ENCODE peak calls at places on chromosomes 16 and 17, in nine cellular contexts. R, J, G, P, H, Y, O, Z and V are unnamed samples.

GRCh38 chr16:23948949-23949392 is 113.2 kb downstream of the PRKCB start:
- DNase-seq in R (no peak), J (no peak), G (no peak), P (no peak), H (no peak), Y (no peak), O (no peak), Z (no peak), V (peak; percentile 77)

GRCh38 chr17:68771867-68772515 is 170.8 kb upstream of the FAM20A start:
- DNase-seq in R (no peak), J (no peak), G (no peak), P (no peak), H (no peak), Y (no peak), O (no peak), Z (no peak), V (no peak)

GRCh38 chr17:83194189-83194565 is 114.8 kb downstream of the METRNL start:
- DNase-seq in R (no peak), J (no peak), G (peak; percentile 33), P (no peak), H (peak; percentile 47), Y (no peak), O (no peak), Z (no peak), V (peak; percentile 30)

GRCh38 chr17:80437532-80437931 is 22.6 kb downstream of the ENDOV start:
- DNase-seq in R (no peak), J (peak; percentile 83), G (no peak), P (no peak), H (no peak), Y (no peak), O (no peak), Z (no peak), V (no peak)

GRCh38 chr17:7237761-7238417 is 1.4 kb downstream of the PHF23 start:
- DNase-seq in R (no peak), J (peak; percentile 86), G (peak; percentile 93), P (peak; percentile 84), H (peak; percentile 89), Y (peak; percentile 85), O (peak; percentile 79), Z (peak; percentile 63), V (peak; percentile 91)

GRCh38 chr17:35914354-35914753 is 16.2 kb downstream of the RDM1 start:
- DNase-seq in R (no peak), J (no peak), G (no peak), P (no peak), H (no peak), Y (no peak), O (no peak), Z (no peak), V (no peak)

GRCh38 chr17:78993241-78993956 is 13.7 kb upstream of the LGALS3BP start:
- DNase-seq in R (no peak), J (peak; percentile 41), G (peak; percentile 30), P (no peak), H (no peak), Y (peak; percentile 64), O (no peak), Z (peak; percentile 79), V (peak; percentile 73)

GRCh38 chr16:28623172-28623711 is 13.4 kb upstream of the SULT1A1 start:
- DNase-seq in R (no peak), J (peak; percentile 58), G (peak; percentile 94), P (peak; percentile 37), H (peak; percentile 74), Y (no peak), O (no peak), Z (no peak), V (peak; percentile 85)

GRCh38 chr17:76022973-76023899 is 3.9 kb downstream of the EVPL start:
- DNase-seq in R (no peak), J (no peak), G (peak; percentile 61), P (no peak), H (peak; percentile 42), Y (no peak), O (no peak), Z (no peak), V (no peak)

GRCh38 chr17:36008998-36009665 is 7.8 kb upstream of the CCL15 start:
- DNase-seq in R (no peak), J (no peak), G (no peak), P (no peak), H (no peak), Y (no peak), O (no peak), Z (peak; percentile 17), V (no peak)

GRCh38 chr17:62091804-62092203 is 26.7 kb upstream of the MED13 start:
- DNase-seq in R (no peak), J (no peak), G (no peak), P (no peak), H (no peak), Y (no peak), O (no peak), Z (no peak), V (no peak)

GRCh38 chr16:86819523-86819887 is 241.2 kb downstream of the FOXL1 start:
- DNase-seq in R (no peak), J (no peak), G (no peak), P (no peak), H (no peak), Y (no peak), O (no peak), Z (no peak), V (no peak)

GRCh38 chr16:11429823-11430222 is 84.6 kb downstream of the RMI2 start:
- DNase-seq in R (no peak), J (no peak), G (no peak), P (no peak), H (no peak), Y (no peak), O (no peak), Z (no peak), V (no peak)

DNA sequence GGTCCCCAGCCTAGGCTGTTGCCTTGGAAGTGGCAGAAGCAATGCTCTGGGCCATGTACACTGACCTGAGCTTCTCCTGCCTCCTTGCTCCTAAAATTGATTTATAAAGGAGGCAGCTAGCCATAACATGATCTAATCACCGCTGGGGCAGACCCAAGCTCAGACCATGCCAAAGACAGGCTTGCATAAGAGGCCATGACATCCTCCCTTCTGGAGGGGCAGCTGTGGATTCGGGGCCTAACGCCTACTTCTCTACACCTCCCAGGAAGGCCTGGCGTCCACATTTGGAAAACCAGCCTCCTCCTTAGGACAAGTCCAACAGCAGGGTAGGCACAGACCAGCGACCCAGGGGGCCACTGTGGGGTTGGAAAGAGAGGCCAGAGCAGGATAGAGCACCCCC is 12.4 kb downstream of the HSD11B2 start:
- DNase-seq in R (no peak), J (peak; percentile 85), G (peak; percentile 58), P (peak; percentile 64), H (peak; percentile 86), Y (peak; percentile 78), O (no peak), Z (no peak), V (peak; percentile 49)
- TF ChIP-seq CTCF in R (no peak), J (no peak), G (no peak), P (no peak), H (no peak), Y (no peak), O (no peak), Z (no peak), V (no peak)

DNA sequence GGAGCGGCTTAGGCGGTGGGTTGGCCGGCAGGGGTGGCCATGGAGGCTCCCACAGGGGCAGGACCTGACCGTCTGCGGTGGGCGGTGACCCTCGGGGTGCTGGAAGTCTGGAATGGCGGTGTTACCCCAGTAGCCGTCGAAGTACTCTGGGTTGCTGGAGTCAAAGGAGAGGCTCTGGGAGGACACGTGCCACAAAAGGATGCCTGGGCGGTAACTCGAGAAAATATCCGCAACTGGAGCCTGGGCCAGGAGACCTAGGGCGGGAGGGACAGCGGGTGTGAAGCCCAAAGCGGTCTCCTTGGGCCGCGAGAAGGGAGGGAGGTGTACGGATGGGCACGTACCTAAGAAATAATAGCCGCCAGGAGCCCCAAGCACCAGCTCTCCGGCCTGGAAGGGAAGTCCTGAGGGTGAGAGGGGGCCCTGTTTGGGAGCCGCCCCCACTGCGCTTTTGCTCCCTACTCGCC is 4.6 kb downstream of the ITGA2B start:
- DNase-seq in R (no peak), J (no peak), G (peak; percentile 75), P (no peak), H (no peak), Y (no peak), O (no peak), Z (no peak), V (no peak)
- H3K4me3 ChIP-seq in R (peak overlapping the region; percentile 47), J (no peak overlapping the region), G (peak overlapping the region; percentile 50), P (peak overlapping the region; percentile 72), H (peak overlapping the region; percentile 70), Y (peak overlapping the region; percentile 53), O (peak overlapping the region; percentile 38), Z (peak overlapping the region; percentile 62), V (peak overlapping the region; percentile 59)

GRCh38 chr16:65662236-65662635 is 540.4 kb upstream of the CDH11 start:
- DNase-seq in R (no peak), J (no peak), G (no peak), P (no peak), H (no peak), Y (no peak), O (no peak), Z (peak; percentile 53), V (no peak)

GRCh38 chr16:65663774-65664173 is 541.9 kb upstream of the CDH11 start:
- DNase-seq in R (no peak), J (no peak), G (no peak), P (no peak), H (no peak), Y (no peak), O (no peak), Z (no peak), V (no peak)

GRCh38 chr16:65666132-65666869 is 544.4 kb upstream of the CDH11 start:
- DNase-seq in R (no peak), J (no peak), G (no peak), P (no peak), H (no peak), Y (no peak), O (peak; percentile 10), Z (no peak), V (no peak)

GRCh38 chr16:65661451-65661850 is 539.6 kb upstream of the CDH11 start:
- DNase-seq in R (no peak), J (no peak), G (no peak), P (no peak), H (no peak), Y (no peak), O (no peak), Z (no peak), V (no peak)

DNA sequence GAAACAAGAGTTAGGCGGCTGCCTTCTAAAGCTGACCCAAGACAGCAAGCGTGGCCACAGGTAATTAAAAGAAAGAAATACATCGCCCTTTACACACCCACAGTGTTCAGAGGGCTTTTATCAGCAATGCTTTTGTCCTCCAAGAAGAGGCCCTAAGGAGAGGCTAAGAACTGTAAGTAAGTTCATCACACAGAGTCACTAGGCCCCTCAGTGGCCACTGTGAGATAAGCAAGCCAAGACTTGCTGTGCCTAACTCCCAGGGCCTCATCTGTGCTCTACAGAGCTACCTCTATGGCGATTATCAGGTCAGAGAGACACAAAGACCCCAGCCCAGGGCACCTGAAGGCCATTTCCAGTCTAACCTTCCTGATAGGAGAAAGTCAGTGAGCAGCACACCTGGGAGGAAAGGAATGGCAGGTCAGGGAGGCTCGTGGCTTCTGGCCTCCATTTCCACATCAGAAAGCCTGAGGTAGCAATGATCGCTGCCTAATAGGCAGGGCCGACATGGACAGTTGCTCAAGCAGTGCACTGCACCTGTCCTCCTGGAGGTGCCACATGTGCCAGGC is 545.2 kb upstream of the CDH11 start:
- DNase-seq in R (no peak), J (no peak), G (no peak), P (no peak), H (no peak), Y (no peak), O (no peak), Z (no peak), V (no peak)
- TF ChIP-seq CTCF in R (peak; percentile 11), J (no peak), G (no peak), P (no peak), H (no peak), Y (no peak), O (no peak), Z (peak; percentile 35), V (no peak)

GRCh38 chr17:1275205-1275961 is 4.1 kb upstream of the TRARG1 start:
- DNase-seq in R (no peak), J (no peak), G (no peak), P (no peak), H (no peak), Y (no peak), O (no peak), Z (no peak), V (no peak)
- H3K4me3 ChIP-seq in R (no peak overlapping the region), J (no peak overlapping the region), G (no peak overlapping the region), P (no peak overlapping the region), H (no peak overlapping the region), Y (no peak overlapping the region), O (no peak overlapping the region), Z (no peak overlapping the region), V (no peak overlapping the region)